ENCODE peak calls at places on chromosomes 2 and 18, in five cellular contexts. K is upper lobe of left lung, L is transverse colon, B is body of pancreas, R is left ventricle myocardium inferior. V is an unnamed sample. For H3K4me1, the result is how much of the 10 kb centered on the place peaks cover.

GRCh38 chr2:36458106-36458505 is 102.5 kb downstream of the CRIM1 start:
- DNase-seq in K (no peak), L (no peak), R (no peak), B (no peak), V (no peak)

GRCh38 chr2:57920342-57920939 is 126.2 kb upstream of the VRK2 start:
- DNase-seq in K (no peak), L (no peak), B (no peak), R (no peak), V (no peak)

GRCh38 chr18:3463052-3463451 is 13.1 kb downstream of the TGIF1 start:
- DNase-seq in K (no peak), B (no peak), R (no peak), L (no peak), V (no peak)

GRCh38 chr2:159044804-159045286 is 76.4 kb downstream of the TANC1 start:
- DNase-seq in R (no peak), L (peak), K (peak), B (no peak), V (no peak)

GRCh38 chr2:71846072-71846471 is 301.6 kb downstream of the CYP26B1 start:
- DNase-seq in L (no peak), K (no peak), R (no peak), B (no peak), V (no peak)

GRCh38 chr18:34913837-34914755 is 127.1 kb upstream of the MAPRE2 start:
- DNase-seq in L (no peak), K (no peak), R (no peak), B (no peak), V (no peak)

GRCh38 chr2:122183890-122184289 is 428.4 kb downstream of the TSN start:
- DNase-seq in B (no peak), R (no peak), L (no peak), K (no peak), V (no peak)

GRCh38 chr2:9251154-9252001 is 44.8 kb downstream of the ASAP2 start:
- DNase-seq in R (no peak), B (no peak), K (no peak), L (no peak), V (no peak)

GRCh38 chr2:20001361-20001863 is 11.1 kb downstream of the MATN3 start:
- DNase-seq in L (no peak), K (no peak), B (no peak), R (no peak), V (no peak)

GRCh38 chr18:21167641-21168372 is 56.2 kb upstream of the ROCK1 start:
- DNase-seq in B (peak), R (no peak), K (peak), L (peak), V (no peak)

GRCh38 chr2:92326-92725 is 46.0 kb upstream of the FAM110C start:
- DNase-seq in R (no peak), B (no peak), L (no peak), K (no peak), V (no peak)

GRCh38 chr2:171411791-171412483 is 21.9 kb downstream of the METTL8 start:
- DNase-seq in B (no peak), L (no peak), R (no peak), K (no peak), V (no peak)

GRCh38 chr18:62935994-62936393 is 220.7 kb downstream of the PHLPP1 start:
- DNase-seq in K (no peak), B (no peak), R (no peak), L (no peak), V (no peak)

GRCh38 chr18:60246606-60247005 is 126.0 kb downstream of the MC4R start:
- DNase-seq in R (no peak), B (no peak), L (no peak), K (no peak), V (no peak)

GRCh38 chr2:112880081-112880531 is 30.9 kb upstream of the IL37 start:
- DNase-seq in L (no peak), K (no peak), B (no peak), R (no peak), V (no peak)

GRCh38 chr2:174585111-174585510 is 12.5 kb downstream of the WIPF1 start:
- DNase-seq in R (no peak), K (no peak), L (no peak), B (peak), V (no peak)

GRCh38 chr2:174580951-174581350 is 16.7 kb downstream of the WIPF1 start:
- DNase-seq in L (no peak), B (no peak), K (no peak), R (no peak), V (no peak)

GRCh38 chr2:174577967-174578589 is 19.5 kb downstream of the WIPF1 start:
- DNase-seq in B (no peak), K (no peak), R (no peak), L (no peak), V (no peak)

GRCh38 chr2:174585657-174586056 is 11.9 kb downstream of the WIPF1 start:
- DNase-seq in B (no peak), L (no peak), K (no peak), R (no peak), V (no peak)

GRCh38 chr2:174581543-174581942 is 16.1 kb downstream of the WIPF1 start:
- DNase-seq in K (no peak), B (no peak), L (no peak), R (no peak), V (no peak)
- H3K4me1 ChIP-seq in K (under half), B (under half), L (under half), R (under half), V (under half)

GRCh38 chr2:198991431-198991830 is 466.3 kb downstream of the SATB2 start:
- DNase-seq in L (no peak), B (no peak), K (no peak), R (no peak), V (no peak)
- H3K4me1 ChIP-seq in L (under half), B (under half), K (under half), R (under half), V (under half)

DNA sequence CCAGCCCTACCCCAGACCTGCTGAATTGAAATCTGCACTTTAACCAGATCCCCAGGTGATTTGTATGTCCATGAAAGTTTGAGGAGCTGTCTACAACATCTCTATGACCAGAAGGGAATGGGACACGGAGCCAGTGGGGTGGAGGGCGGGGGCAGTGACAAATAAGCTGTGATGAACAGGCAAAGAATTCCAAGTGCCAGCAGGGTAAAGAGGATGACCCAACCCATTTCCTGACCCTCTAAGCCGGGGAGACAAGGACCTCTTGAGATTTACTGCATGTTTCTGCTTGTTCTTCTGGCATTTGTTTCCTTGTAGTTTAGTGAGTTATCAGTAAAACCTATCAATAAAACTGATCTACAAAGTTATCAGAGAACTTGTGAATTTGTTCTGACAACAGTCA is 8.7 kb downstream of the TET3 start:
- DNase-seq in K (no peak), L (no peak), B (no peak), R (no peak), V (no peak)
- H3K4me1 ChIP-seq in K (under half), L (under half), B (under half), R (under half), V (under half)

DNA sequence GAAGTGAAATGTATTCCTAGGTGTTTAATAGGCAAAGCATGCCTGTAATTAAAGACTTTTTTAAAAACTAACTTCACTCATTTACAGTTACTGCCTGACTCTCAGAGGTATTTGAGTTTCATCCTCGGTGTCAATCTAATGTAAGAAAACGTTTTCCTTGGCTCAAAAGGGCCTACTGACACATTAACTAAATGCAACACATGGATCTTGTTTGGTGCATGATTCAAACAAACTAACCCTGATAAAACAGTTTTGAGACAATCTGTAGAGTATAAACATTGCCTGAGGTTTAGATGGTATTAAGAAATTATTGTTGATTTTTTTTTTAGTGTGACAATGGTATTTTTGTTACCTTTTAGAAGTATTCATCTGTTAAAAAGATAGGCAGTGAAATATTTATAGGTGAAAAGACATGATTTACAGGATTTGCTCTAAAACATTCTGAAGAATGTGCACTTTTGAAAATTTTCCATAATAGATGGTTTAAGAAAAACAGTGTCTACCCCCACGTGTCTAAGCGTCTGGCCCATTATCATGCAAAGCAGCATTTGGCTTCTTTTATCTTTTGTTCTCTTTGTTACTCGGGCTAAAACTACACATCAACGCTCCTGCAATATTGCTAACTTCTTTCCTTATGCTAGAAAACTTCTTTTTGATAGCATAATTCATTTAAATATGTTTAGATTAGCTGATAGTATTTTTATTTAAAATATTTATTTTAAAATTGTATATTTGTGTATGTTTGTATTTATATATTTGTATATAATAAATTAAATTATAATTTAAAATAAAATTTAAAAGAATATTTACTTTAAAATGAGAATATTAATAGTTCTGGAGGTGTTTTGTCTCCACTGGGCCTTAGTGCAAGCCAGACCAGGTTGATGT is 160.2 kb upstream of the NDUFV2 start:
- DNase-seq in L (no peak), R (no peak), B (no peak), K (no peak), V (no peak)
- H3K4me1 ChIP-seq in L (under half), R (under half), B (under half), K (under half), V (under half)